ENCODE peak calls at places on chromosomes 7 and 10, in five cellular contexts. O is T-helper 1 cell; B is ovary; L is OCI-M1; C is activated CD4-positive, CD25-positive, alpha-beta regulatory T cell. Y is an unnamed sample.

GRCh38 chr10:78852856-78853255 is 215.9 kb upstream of the ZMIZ1 start:
- DNase-seq in C (no peak), B (no peak), O (peak; percentile 6), L (peak; percentile 28), Y (no peak)

GRCh38 chr10:127196227-127196954 is at the start of gene INSYN2A:
- DNase-seq in L (no peak), C (no peak), O (no peak), B (peak; percentile 47), Y (peak; percentile 45)

GRCh38 chr10:52740913-52741675 is 31.5 kb downstream of the MBL2 start:
- DNase-seq in O (no peak), B (no peak), L (peak; percentile 77), C (no peak), Y (peak; percentile 49)

GRCh38 chr10:14153570-14154055 is 177.1 kb downstream of the FRMD4A start:
- DNase-seq in L (no peak), C (no peak), O (no peak), B (no peak), Y (no peak)

GRCh38 chr7:100588438-100588837 is 2.3 kb downstream of the FBXO24 start:
- DNase-seq in L (peak; percentile 69), C (no peak), B (no peak), O (no peak), Y (no peak)

GRCh38 chr10:28315140-28315539 is 12.3 kb upstream of the MPP7 start:
- DNase-seq in L (no peak), O (no peak), B (no peak), C (no peak), Y (no peak)

GRCh38 chr7:91953618-91954017 is 13.0 kb downstream of the AKAP9 start:
- DNase-seq in C (no peak), O (no peak), B (no peak), L (peak; percentile 95), Y (no peak)

GRCh38 chr7:135936497-135937217 is 40.5 kb downstream of the MTPN start:
- DNase-seq in O (no peak), B (no peak), L (peak; percentile 11), C (no peak), Y (no peak)

GRCh38 chr7:45663167-45663921 is 89.2 kb downstream of the ADCY1 start:
- DNase-seq in B (no peak), O (no peak), C (no peak), L (peak; percentile 34), Y (no peak)

GRCh38 chr10:93384006-93384405 is 98.1 kb downstream of the MYOF start:
- DNase-seq in L (no peak), O (no peak), C (no peak), B (no peak), Y (no peak)

GRCh38 chr10:30763933-30764332 is 134.4 kb upstream of the LYZL2 start:
- DNase-seq in B (no peak), C (no peak), L (no peak), O (no peak), Y (no peak)

GRCh38 chr7:117951711-117952280 is 78.6 kb upstream of the CTTNBP2 start:
- DNase-seq in L (no peak), O (no peak), C (no peak), B (no peak), Y (peak; percentile 12)

GRCh38 chr7:11751807-11752389 is 80.1 kb downstream of the THSD7A start:
- DNase-seq in L (no peak), B (no peak), C (no peak), O (no peak), Y (no peak)

GRCh38 chr10:62153191-62153590 is 115.5 kb downstream of the RTKN2 start:
- DNase-seq in C (no peak), O (no peak), L (peak; percentile 33), B (no peak), Y (no peak)

GRCh38 chr10:95793401-95794045 is 37.6 kb downstream of the ENTPD1 start:
- DNase-seq in L (peak; percentile 44), C (no peak), O (no peak), B (no peak), Y (no peak)

GRCh38 chr10:72356115-72356514 is 1.4 kb upstream of the DNAJB12 start:
- DNase-seq in L (no peak), O (no peak), B (no peak), C (no peak), Y (no peak)

GRCh38 chr7:129436335-129436923 is 2.2 kb downstream of the STRIP2 start:
- DNase-seq in L (peak; percentile 10), O (no peak), C (no peak), B (no peak), Y (peak; percentile 11)

GRCh38 chr10:127738512-127739424 is 1.8 kb downstream of the FOXI2 start:
- DNase-seq in C (no peak), B (no peak), L (no peak), O (no peak), Y (no peak)

GRCh38 chr10:12337407-12337806 is 11.9 kb upstream of the CAMK1D start:
- DNase-seq in O (no peak), L (no peak), B (no peak), C (no peak), Y (no peak)

GRCh38 chr7:111744501-111745155 is 182.3 kb upstream of the IMMP2L start:
- DNase-seq in O (no peak), C (no peak), L (no peak), B (no peak), Y (no peak)